ENCODE peak calls at places on chromosome 9, in five cellular contexts. A, T, M, L and J are unnamed samples.

GRCh38 chr9:133460405-133461175 is 812 bp downstream of the CACFD1 start:
- DNase-seq in A (peak; percentile 32), T (no peak), M (no peak), L (no peak), J (no peak)

GRCh38 chr9:6827370-6827949 is 69.7 kb downstream of the KDM4C start:
- DNase-seq in A (peak; percentile 55), T (peak; percentile 37), M (no peak), L (peak; percentile 11), J (peak; percentile 18)

GRCh38 chr9:91382298-91382697 is 20.6 kb upstream of the AUH start:
- DNase-seq in A (no peak), T (no peak), M (no peak), L (no peak), J (no peak)

GRCh38 chr9:69412741-69413150 is 87.7 kb downstream of the ENTREP1 start:
- DNase-seq in A (peak; percentile 86), T (peak; percentile 9), M (no peak), L (no peak), J (no peak)

GRCh38 chr9:125099816-125100215 is 43.5 kb downstream of the SCAI start:
- DNase-seq in A (no peak), T (no peak), M (no peak), L (no peak), J (no peak)

GRCh38 chr9:120628207-120628924 is 48.4 kb upstream of the CDK5RAP2 start:
- DNase-seq in A (no peak), T (no peak), M (no peak), L (no peak), J (no peak)

GRCh38 chr9:88108779-88109178 is 29.5 kb downstream of the SPATA31C2 start:
- DNase-seq in A (no peak), T (no peak), M (no peak), L (no peak), J (no peak)

GRCh38 chr9:125125523-125125922 is 17.8 kb downstream of the SCAI start:
- DNase-seq in A (no peak), T (no peak), M (no peak), L (no peak), J (no peak)